ENCODE peak calls at places on chromosome 11, in seven cellular contexts. R, I, P, Q, Z, F and E are unnamed samples.

GRCh38 chr11:70246196-70246595 is 24.3 kb upstream of the PPFIA1 start:
- DNase-seq in R (no peak), I (no peak), P (no peak), Q (no peak), Z (no peak), F (no peak), E (no peak)

GRCh38 chr11:116175707-116176106 is 597.1 kb downstream of the BUD13 start:
- DNase-seq in R (no peak), I (no peak), P (no peak), Q (no peak), Z (no peak), F (no peak), E (no peak)

GRCh38 chr11:133945087-133945974 is 11.4 kb downstream of the IGSF9B start:
- DNase-seq in R (peak), I (peak), P (no peak), Q (peak), Z (no peak), F (no peak), E (no peak)

GRCh38 chr11:16335236-16335962 is 20.9 kb downstream of the SOX6 start:
- DNase-seq in R (no peak), I (no peak), P (no peak), Q (no peak), Z (no peak), F (no peak), E (no peak)

GRCh38 chr11:20029193-20029592 is 131.1 kb downstream of the DBX1 start:
- DNase-seq in R (no peak), I (no peak), P (no peak), Q (no peak), Z (no peak), F (no peak), E (no peak)

GRCh38 chr11:15222777-15223176 is 108.1 kb downstream of the INSC start:
- DNase-seq in R (no peak), I (no peak), P (no peak), Q (no peak), Z (no peak), F (no peak), E (no peak)

GRCh38 chr11:7688238-7688826 is 15.0 kb upstream of the CYB5R2 start:
- DNase-seq in R (no peak), I (no peak), P (no peak), Q (no peak), Z (no peak), F (no peak), E (no peak)

GRCh38 chr11:17719028-17719939 is at the start of gene MYOD1:
- DNase-seq in R (no peak), I (no peak), P (no peak), Q (no peak), Z (no peak), F (no peak), E (no peak)

GRCh38 chr11:62976109-62976508 is 8.7 kb downstream of the SLC22A6 start:
- DNase-seq in R (no peak), I (no peak), P (no peak), Q (no peak), Z (no peak), F (no peak), E (no peak)

GRCh38 chr11:78961186-78961782 is 386.6 kb upstream of the NARS2 start:
- DNase-seq in R (no peak), I (no peak), P (no peak), Q (no peak), Z (peak), F (no peak), E (no peak)

GRCh38 chr11:42770444-42771065 is 541.2 kb upstream of the API5 start:
- DNase-seq in R (no peak), I (no peak), P (no peak), Q (no peak), Z (no peak), F (no peak), E (peak)

GRCh38 chr11:17230867-17231851 is 23.4 kb upstream of the PIK3C2A start:
- DNase-seq in R (no peak), I (no peak), P (no peak), Q (peak), Z (no peak), F (no peak), E (no peak)

GRCh38 chr11:35477871-35478270 is 47.5 kb downstream of the PAMR1 start:
- DNase-seq in R (no peak), I (no peak), P (no peak), Q (no peak), Z (peak), F (no peak), E (no peak)

GRCh38 chr11:77019976-77020591 is 14.1 kb upstream of the B3GNT6 start:
- DNase-seq in R (no peak), I (no peak), P (no peak), Q (no peak), Z (no peak), F (no peak), E (no peak)

GRCh38 chr11:120413480-120413879 is 77.3 kb downstream of the ARHGEF12 start:
- DNase-seq in R (no peak), I (no peak), P (no peak), Q (no peak), Z (no peak), F (no peak), E (no peak)

GRCh38 chr11:132925825-132926469 is 606.4 kb downstream of the OPCML start:
- DNase-seq in R (no peak), I (no peak), P (peak), Q (no peak), Z (no peak), F (no peak), E (no peak)

GRCh38 chr11:118715245-118715807 is 35.9 kb upstream of the TREH start:
- DNase-seq in R (no peak), I (no peak), P (no peak), Q (no peak), Z (no peak), F (no peak), E (no peak)

GRCh38 chr11:8671651-8672062 is 10.8 kb downstream of the TRIM66 start:
- DNase-seq in R (no peak), I (no peak), P (no peak), Q (no peak), Z (no peak), F (no peak), E (no peak)

GRCh38 chr11:111606986-111607385 is 4.7 kb downstream of the SIK2 start:
- DNase-seq in R (no peak), I (no peak), P (no peak), Q (no peak), Z (no peak), F (no peak), E (no peak)

GRCh38 chr11:47271328-47271727 is 1.4 kb downstream of the MADD start:
- DNase-seq in R (no peak), I (no peak), P (no peak), Q (no peak), Z (no peak), F (no peak), E (no peak)

GRCh38 chr11:86805873-86806310 is 5.5 kb downstream of the PRSS23 start:
- DNase-seq in R (no peak), I (peak), P (no peak), Q (peak), Z (no peak), F (no peak), E (no peak)

GRCh38 chr11:43555811-43556210 is 124.7 kb upstream of the HSD17B12 start:
- DNase-seq in R (no peak), I (no peak), P (no peak), Q (no peak), Z (no peak), F (no peak), E (no peak)

GRCh38 chr11:47904808-47905207 is 56.7 kb upstream of the NUP160 start:
- DNase-seq in R (no peak), I (no peak), P (no peak), Q (no peak), Z (no peak), F (no peak), E (no peak)

GRCh38 chr11:115718945-115719344 is 214.7 kb upstream of the CADM1 start:
- DNase-seq in R (no peak), I (no peak), P (no peak), Q (no peak), Z (no peak), F (no peak), E (no peak)

GRCh38 chr11:111814106-111814505 is 47.9 kb upstream of the PPP2R1B start:
- DNase-seq in R (no peak), I (no peak), P (no peak), Q (no peak), Z (no peak), F (no peak), E (no peak)

GRCh38 chr11:111555255-111555654 is 14.7 kb downstream of the LAYN start:
- DNase-seq in R (no peak), I (no peak), P (no peak), Q (no peak), Z (no peak), F (no peak), E (no peak)

GRCh38 chr11:134561348-134561720 is 149.3 kb upstream of the B3GAT1 start:
- DNase-seq in R (no peak), I (no peak), P (peak), Q (no peak), Z (no peak), F (no peak), E (no peak)

GRCh38 chr11:8747173-8747572 is 64.6 kb downstream of the RPL27A start:
- DNase-seq in R (no peak), I (no peak), P (no peak), Q (no peak), Z (no peak), F (no peak), E (no peak)

GRCh38 chr11:121606354-121606753 is 153.6 kb upstream of the SORL1-AS1 start:
- DNase-seq in R (no peak), I (no peak), P (no peak), Q (no peak), Z (no peak), F (no peak), E (no peak)

GRCh38 chr11:16902182-16902581 is 112.0 kb downstream of the PLEKHA7 start:
- DNase-seq in R (no peak), I (no peak), P (no peak), Q (peak), Z (no peak), F (no peak), E (no peak)

GRCh38 chr11:694563-695331 is at the start of gene DEAF1:
- DNase-seq in R (peak), I (peak), P (peak), Q (peak), Z (peak), F (no peak), E (peak)